ENCODE peak calls at places on chromosomes 4 and X, in seven cellular contexts. One of them, this sample, is unnamed.
A peak's percentile ranks its signal among the peaks of the same experiment; 100 is the strongest.

GRCh38 chr4:100169796-100170485 is 20.3 kb downstream of the DDIT4L start:
- DNase-seq in GM12878: no peak
- DNase-seq in AG09309: no peak
- DNase-seq in left cardiac atrium: no peak
- DNase-seq in astrocyte of the cerebellum: no peak
- DNase-seq in GM20000: no peak
- DNase-seq in activated T-cell treated with anti-CD3 and anti-CD28 coated beads, Interleukin-2, amount 50 U/mL, for 24 hours: no peak
- DNase-seq in this sample: no peak

GRCh38 chrX:56811599-56811998 is 82.6 kb downstream of the NBDY start:
- DNase-seq in AG09309: no peak
- DNase-seq in activated T-cell treated with anti-CD3 and anti-CD28 coated beads, Interleukin-2, amount 50 U/mL, for 24 hours: peak; percentile 22
- DNase-seq in GM20000: no peak
- DNase-seq in GM12878: no peak
- DNase-seq in left cardiac atrium: no peak
- DNase-seq in astrocyte of the cerebellum: no peak
- DNase-seq in this sample: no peak

GRCh38 chr4:185127021-185127925 is 15.8 kb upstream of the SLC25A4 start:
- DNase-seq in GM12878: no peak
- DNase-seq in GM20000: peak; percentile 52
- DNase-seq in activated T-cell treated with anti-CD3 and anti-CD28 coated beads, Interleukin-2, amount 50 U/mL, for 24 hours: peak; percentile 46
- DNase-seq in astrocyte of the cerebellum: no peak
- DNase-seq in AG09309: no peak
- DNase-seq in left cardiac atrium: peak; percentile 37
- DNase-seq in this sample: no peak

GRCh38 chr4:41438564-41438963 is 99.4 kb upstream of the LIMCH1 start:
- DNase-seq in AG09309: peak; percentile 42
- DNase-seq in GM20000: no peak
- DNase-seq in left cardiac atrium: no peak
- DNase-seq in astrocyte of the cerebellum: no peak
- DNase-seq in GM12878: no peak
- DNase-seq in activated T-cell treated with anti-CD3 and anti-CD28 coated beads, Interleukin-2, amount 50 U/mL, for 24 hours: no peak
- DNase-seq in this sample: no peak

GRCh38 chr4:153223935-153224334 is 19.7 kb downstream of the TRIM2 start:
- DNase-seq in GM12878: no peak
- DNase-seq in AG09309: no peak
- DNase-seq in astrocyte of the cerebellum: no peak
- DNase-seq in activated T-cell treated with anti-CD3 and anti-CD28 coated beads, Interleukin-2, amount 50 U/mL, for 24 hours: no peak
- DNase-seq in GM20000: no peak
- DNase-seq in left cardiac atrium: no peak
- DNase-seq in this sample: no peak

GRCh38 chr4:5712517-5712916 is 1.5 kb downstream of the EVC start:
- DNase-seq in AG09309: peak; percentile 79
- DNase-seq in astrocyte of the cerebellum: peak; percentile 41
- DNase-seq in left cardiac atrium: no peak
- DNase-seq in activated T-cell treated with anti-CD3 and anti-CD28 coated beads, Interleukin-2, amount 50 U/mL, for 24 hours: no peak
- DNase-seq in GM12878: peak; percentile 74
- DNase-seq in GM20000: peak; percentile 50
- DNase-seq in this sample: no peak

GRCh38 chr4:159206427-159206871 is 103.6 kb downstream of the RAPGEF2 start:
- DNase-seq in activated T-cell treated with anti-CD3 and anti-CD28 coated beads, Interleukin-2, amount 50 U/mL, for 24 hours: peak; percentile 42
- DNase-seq in GM20000: peak; percentile 48
- DNase-seq in astrocyte of the cerebellum: no peak
- DNase-seq in GM12878: peak; percentile 83
- DNase-seq in AG09309: no peak
- DNase-seq in left cardiac atrium: no peak
- DNase-seq in this sample: no peak

GRCh38 chrX:19440713-19441112 is 74.6 kb downstream of the MAP3K15 start:
- DNase-seq in GM20000: no peak
- DNase-seq in AG09309: no peak
- DNase-seq in left cardiac atrium: no peak
- DNase-seq in astrocyte of the cerebellum: peak; percentile 6
- DNase-seq in GM12878: no peak
- DNase-seq in activated T-cell treated with anti-CD3 and anti-CD28 coated beads, Interleukin-2, amount 50 U/mL, for 24 hours: no peak
- DNase-seq in this sample: peak; percentile 1

GRCh38 chrX:25067271-25068172 is 51.8 kb upstream of the ARX start:
- DNase-seq in AG09309: no peak
- DNase-seq in left cardiac atrium: no peak
- DNase-seq in GM20000: peak; percentile 8
- DNase-seq in activated T-cell treated with anti-CD3 and anti-CD28 coated beads, Interleukin-2, amount 50 U/mL, for 24 hours: no peak
- DNase-seq in GM12878: no peak
- DNase-seq in astrocyte of the cerebellum: no peak
- DNase-seq in this sample: no peak

GRCh38 chrX:53254570-53255461 is 26.6 kb downstream of the IQSEC2 start:
- DNase-seq in GM20000: no peak
- DNase-seq in astrocyte of the cerebellum: no peak
- DNase-seq in left cardiac atrium: no peak
- DNase-seq in AG09309: no peak
- DNase-seq in activated T-cell treated with anti-CD3 and anti-CD28 coated beads, Interleukin-2, amount 50 U/mL, for 24 hours: no peak
- DNase-seq in GM12878: no peak
- DNase-seq in this sample: no peak

GRCh38 chr4:29948858-29949257 is 771.3 kb upstream of the PCDH7 start:
- DNase-seq in left cardiac atrium: no peak
- DNase-seq in GM20000: no peak
- DNase-seq in activated T-cell treated with anti-CD3 and anti-CD28 coated beads, Interleukin-2, amount 50 U/mL, for 24 hours: no peak
- DNase-seq in astrocyte of the cerebellum: no peak
- DNase-seq in GM12878: no peak
- DNase-seq in AG09309: no peak
- DNase-seq in this sample: no peak

GRCh38 chr4:42281324-42282020 is 115.8 kb upstream of the SHISA3 start:
- DNase-seq in GM20000: no peak
- DNase-seq in AG09309: no peak
- DNase-seq in activated T-cell treated with anti-CD3 and anti-CD28 coated beads, Interleukin-2, amount 50 U/mL, for 24 hours: no peak
- DNase-seq in GM12878: peak; percentile 53
- DNase-seq in astrocyte of the cerebellum: no peak
- DNase-seq in left cardiac atrium: no peak
- DNase-seq in this sample: no peak

GRCh38 chrX:2351999-2352995 is 148.5 kb downstream of the DHRSX start:
- DNase-seq in astrocyte of the cerebellum: peak; percentile 90
- DNase-seq in left cardiac atrium: peak; percentile 33
- DNase-seq in activated T-cell treated with anti-CD3 and anti-CD28 coated beads, Interleukin-2, amount 50 U/mL, for 24 hours: no peak
- DNase-seq in GM20000: no peak
- DNase-seq in GM12878: no peak
- DNase-seq in AG09309: peak; percentile 88
- DNase-seq in this sample: peak; percentile 94

GRCh38 chr4:144754562-144755410 is 108.8 kb downstream of the HHIP start:
- DNase-seq in left cardiac atrium: no peak
- DNase-seq in AG09309: peak; percentile 14
- DNase-seq in activated T-cell treated with anti-CD3 and anti-CD28 coated beads, Interleukin-2, amount 50 U/mL, for 24 hours: no peak
- DNase-seq in GM20000: no peak
- DNase-seq in astrocyte of the cerebellum: peak; percentile 28
- DNase-seq in GM12878: no peak
- DNase-seq in this sample: no peak